ENCODE peak calls at places on chromosomes 7 and 10, in nine cellular contexts. S is GM12865, N is body of pancreas, W is GM13977, I is heart right ventricle, L is fibroblast of the aortic adventitia, G is GM13976, D is cardiac fibroblast, C is type B pancreatic cell. P is an unnamed sample.

GRCh38 chr7:1665721-1666250 is 4.3 kb upstream of the ELFN1 start:
- DNase-seq in S (no peak), N (peak; percentile 10), W (no peak), I (peak; percentile 56), L (no peak), G (peak; percentile 59), D (peak; percentile 34), C (no peak), P (peak; percentile 17)

GRCh38 chr7:117698018-117698417 is 175.2 kb downstream of the CTTNBP2 start:
- DNase-seq in S (no peak), N (no peak), W (no peak), I (no peak), L (no peak), G (no peak), D (no peak), C (no peak), P (no peak)

GRCh38 chr10:77290528-77291155 is 347.0 kb downstream of the KCNMA1 start:
- DNase-seq in S (peak; percentile 5), N (no peak), W (no peak), I (no peak), L (peak; percentile 51), G (no peak), D (peak; percentile 64), C (no peak), P (no peak)

GRCh38 chr10:72075184-72076115 is 12.9 kb downstream of the SPOCK2 start:
- DNase-seq in S (no peak), N (no peak), W (no peak), I (no peak), L (no peak), G (no peak), D (no peak), C (no peak), P (peak; percentile 72)

GRCh38 chr10:118118751-118119150 is 72.0 kb upstream of the RAB11FIP2 start:
- DNase-seq in S (no peak), N (no peak), W (no peak), I (no peak), L (no peak), G (no peak), D (no peak), C (no peak), P (no peak)

GRCh38 chr10:43069597-43069996 is 7.3 kb upstream of the RET start:
- DNase-seq in S (no peak), N (no peak), W (no peak), I (no peak), L (no peak), G (no peak), D (no peak), C (no peak), P (no peak)

GRCh38 chr7:34451923-34452322 is 206.1 kb upstream of the NPSR1 start:
- DNase-seq in S (no peak), N (no peak), W (no peak), I (no peak), L (peak; percentile 7), G (no peak), D (peak; percentile 53), C (no peak), P (no peak)

GRCh38 chr10:86079088-86079487 is 287.5 kb downstream of the GRID1 start:
- DNase-seq in S (no peak), N (no peak), W (no peak), I (no peak), L (no peak), G (no peak), D (peak; percentile 18), C (peak; percentile 55), P (peak; percentile 14)

GRCh38 chr7:50679218-50680007 is 103.3 kb downstream of the GRB10 start:
- DNase-seq in S (peak; percentile 47), N (no peak), W (peak; percentile 60), I (no peak), L (peak; percentile 57), G (peak; percentile 56), D (peak; percentile 72), C (no peak), P (no peak)

GRCh38 chr10:91188889-91189288 is 31.6 kb upstream of the PCGF5 start:
- DNase-seq in S (no peak), N (no peak), W (no peak), I (no peak), L (no peak), G (no peak), D (no peak), C (no peak), P (no peak)

GRCh38 chr7:10924370-10924769 is 49.3 kb upstream of the PHF14 start:
- DNase-seq in S (no peak), N (no peak), W (no peak), I (no peak), L (no peak), G (no peak), D (no peak), C (no peak), P (no peak)

GRCh38 chr7:32163141-32163806 is 93.1 kb upstream of the PDE1C start:
- DNase-seq in S (no peak), N (peak; percentile 49), W (no peak), I (peak; percentile 77), L (peak; percentile 99), G (no peak), D (peak; percentile 95), C (no peak), P (no peak)

DNA sequence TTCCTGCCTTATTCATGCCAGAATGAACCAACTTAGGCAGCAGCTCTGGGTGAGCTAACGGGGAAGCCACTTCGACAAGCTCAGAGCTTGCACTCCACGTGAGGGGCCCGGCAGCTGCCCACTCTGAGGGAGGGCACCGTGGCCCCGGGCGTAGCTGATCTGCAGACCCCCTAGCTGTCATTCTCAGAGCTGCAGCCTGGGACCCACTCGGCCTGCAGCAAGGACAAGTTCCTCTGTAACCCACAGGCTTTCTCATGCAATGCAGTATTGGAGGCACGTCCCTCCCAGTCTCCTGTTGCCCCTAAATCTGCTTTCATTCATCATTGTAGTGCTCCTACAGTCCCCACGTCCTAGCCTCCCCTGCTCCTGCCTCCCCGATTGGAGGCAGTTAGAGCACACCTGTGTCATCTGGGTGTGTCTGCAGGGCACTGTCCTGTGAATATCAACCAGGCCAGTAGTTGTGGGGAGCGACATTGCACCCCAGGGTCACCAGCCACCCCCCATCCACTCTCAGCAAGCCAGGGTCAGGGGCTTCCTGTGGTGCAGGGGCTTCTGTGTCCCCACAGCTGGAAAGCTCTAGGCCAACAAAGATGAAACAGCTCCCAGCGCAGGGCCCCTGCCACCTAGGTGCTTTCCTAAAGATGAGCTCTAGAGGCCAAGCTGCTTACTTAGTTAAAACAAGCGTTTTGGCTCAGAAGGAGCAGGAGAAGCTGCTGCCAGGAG is 333.7 kb downstream of the ADARB2 start:
- DNase-seq in S (no peak), N (no peak), W (no peak), I (no peak), L (no peak), G (no peak), D (no peak), C (no peak), P (no peak)
- TF ChIP-seq CTCF in S (peak; percentile 11), N (no peak), W (no peak), I (no peak), L (no peak), G (no peak), D (no peak), C (peak; percentile 58), P (no peak)

GRCh38 chr10:74888947-74889661 is 62.7 kb downstream of the KAT6B start:
- DNase-seq in S (no peak), N (peak; percentile 45), W (no peak), I (no peak), L (peak; percentile 20), G (no peak), D (no peak), C (no peak), P (peak; percentile 14)
- TF ChIP-seq CTCF in S (no peak), N (no peak), W (no peak), I (no peak), L (peak; percentile 6), G (no peak), D (peak; percentile 7), C (no peak), P (no peak)

DNA sequence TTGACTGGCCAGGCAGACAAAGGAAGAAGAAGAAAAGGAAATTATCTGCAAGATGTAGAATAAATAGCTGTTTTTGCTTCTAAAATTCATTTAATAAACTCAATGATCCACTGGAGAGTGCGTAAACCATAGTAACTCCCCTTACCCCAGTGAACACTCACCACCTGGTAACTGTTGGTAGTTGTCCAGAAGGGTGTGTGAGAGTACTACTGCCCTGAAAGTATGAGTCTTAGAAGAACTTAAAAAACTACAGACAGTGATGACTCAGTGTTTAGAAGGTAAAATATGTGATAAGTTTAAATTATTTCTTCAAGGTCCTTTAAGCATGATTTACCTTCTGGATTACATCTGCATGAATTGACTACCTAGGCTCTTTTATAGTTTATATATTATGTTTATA is 53.0 kb upstream of the SEMA3A start:
- DNase-seq in S (peak; percentile 19), N (no peak), W (no peak), I (no peak), L (peak; percentile 62), G (no peak), D (no peak), C (no peak), P (no peak)
- TF ChIP-seq CTCF in S (no peak), N (no peak), W (peak; percentile 12), I (no peak), L (peak; percentile 18), G (no peak), D (peak; percentile 3), C (no peak), P (no peak)

GRCh38 chr10:80206277-80206655 is 929 bp upstream of the ANXA11 start:
- DNase-seq in S (no peak), N (no peak), W (no peak), I (no peak), L (no peak), G (no peak), D (no peak), C (no peak), P (no peak)

GRCh38 chr10:80203835-80204148 is 1.5 kb downstream of the ANXA11 start:
- DNase-seq in S (no peak), N (no peak), W (no peak), I (no peak), L (no peak), G (no peak), D (no peak), C (no peak), P (peak; percentile 19)

GRCh38 chr10:80205478-80206276 is at the start of gene ANXA11:
- DNase-seq in S (peak; percentile 88), N (peak; percentile 94), W (peak; percentile 95), I (peak; percentile 83), L (peak; percentile 66), G (peak; percentile 95), D (peak; percentile 79), C (peak; percentile 81), P (peak; percentile 87)

GRCh38 chr10:80204193-80204714 is 1.1 kb downstream of the ANXA11 start:
- DNase-seq in S (peak; percentile 15), N (peak; percentile 64), W (peak; percentile 32), I (no peak), L (no peak), G (no peak), D (no peak), C (no peak), P (peak; percentile 36)

DNA sequence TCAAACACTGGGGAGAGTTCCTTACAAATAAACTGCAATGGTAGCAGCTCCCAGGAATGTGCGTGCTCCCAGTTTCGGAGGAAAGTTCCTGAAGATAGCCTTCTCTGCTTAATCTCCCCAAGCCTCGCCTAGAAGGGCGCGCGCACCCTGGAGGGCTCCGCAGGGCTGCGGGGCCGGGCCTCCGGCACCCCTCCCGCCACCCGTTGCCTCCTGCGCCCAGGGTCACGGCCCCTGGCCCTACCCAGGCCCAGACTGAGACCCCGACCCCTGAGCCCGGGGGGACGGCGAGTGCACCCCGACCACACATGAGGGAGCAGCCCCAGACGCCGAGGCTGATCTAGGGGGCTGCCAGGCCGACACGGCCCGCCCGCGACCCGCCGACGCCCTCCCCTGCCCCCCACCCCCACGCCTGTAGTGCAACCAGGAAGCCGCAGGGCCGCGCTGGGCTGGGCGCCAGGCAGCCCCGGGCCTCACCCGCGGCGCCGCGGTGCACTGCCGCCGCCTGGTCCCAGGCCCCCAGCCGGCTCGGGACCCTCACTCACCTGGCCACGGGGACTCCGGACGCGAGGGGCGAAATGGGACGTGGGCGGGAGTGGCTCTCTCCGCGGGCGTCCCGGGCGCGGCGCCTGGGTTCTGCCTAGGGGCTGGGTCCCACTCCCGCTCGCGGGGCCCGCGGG is 398 bp downstream of the ANXA11 start:
- DNase-seq in S (peak; percentile 48), N (peak; percentile 72), W (peak; percentile 73), I (no peak), L (peak; percentile 47), G (peak; percentile 76), D (peak; percentile 51), C (no peak), P (peak; percentile 48)
- TF ChIP-seq CTCF in S (no peak), N (no peak), W (no peak), I (no peak), L (no peak), G (no peak), D (no peak), C (no peak), P (no peak)